ENCODE peak calls at places on chromosome 6, in eight cellular contexts. K is GM18507, A is ACHN, U is Kasumi-1, Y is AG08395, R is lower leg skin, Q is iPS DF 6.9, M is amniotic stem cell. I is an unnamed sample.

GRCh38 chr6:145756170-145756662 is 20.9 kb upstream of the EPM2A start:
- DNase-seq in M (peak), R (peak), Q (no peak), U (peak), K (no peak), Y (peak), A (no peak), I (no peak)

GRCh38 chr6:3139090-3139903 is 18.0 kb downstream of the TUBB2A start:
- DNase-seq in R (peak), Q (no peak), U (peak), Y (peak), A (no peak), M (no peak), K (no peak), I (peak)

GRCh38 chr6:90226257-90226656 is 70.4 kb downstream of the BACH2 start:
- DNase-seq in K (no peak), M (no peak), Y (peak), Q (no peak), U (no peak), A (no peak), R (no peak), I (no peak)

GRCh38 chr6:115613488-115613887 is 447.2 kb downstream of the FRK start:
- DNase-seq in R (no peak), A (no peak), Y (peak), Q (no peak), U (no peak), K (no peak), M (peak), I (no peak)

GRCh38 chr6:106692112-106692822 is 62.9 kb downstream of the QRSL1 start:
- DNase-seq in M (no peak), A (peak), K (no peak), Y (peak), Q (peak), R (peak), U (no peak), I (no peak)

GRCh38 chr6:33427585-33428218 is 7.8 kb downstream of the SYNGAP1 start:
- DNase-seq in Q (no peak), A (no peak), K (no peak), Y (peak), M (no peak), U (no peak), R (no peak), I (peak)

GRCh38 chr6:20186981-20187380 is 25.3 kb downstream of the MBOAT1 start:
- DNase-seq in Y (peak), R (no peak), A (no peak), M (peak), K (no peak), Q (no peak), U (no peak), I (no peak)

GRCh38 chr6:26028753-26029569 is 58.3 kb upstream of the HFE start:
- DNase-seq in R (no peak), U (no peak), K (no peak), A (no peak), M (no peak), Q (no peak), Y (no peak), I (no peak)